ENCODE peak calls at places on chromosomes 6 and 20, in ten cellular contexts. J is GM10248; M is IMR-90; T is heart right ventricle; N is CD8-positive, alpha-beta T cell; B is PC-9; X is upper lobe of left lung; I is AG04450; L is WERI-Rb-1; E is mammary epithelial cell. U is an unnamed sample.

GRCh38 chr6:17768388-17768787 is 61.7 kb upstream of the NUP153 start:
- DNase-seq in X (no peak), N (no peak), B (no peak), T (no peak), M (peak), E (peak), L (no peak), I (no peak), J (no peak), U (no peak)

GRCh38 chr6:132907915-132908314 is 93.5 kb downstream of the RPS12 start:
- DNase-seq in J (no peak), L (no peak), E (peak), N (no peak), X (no peak), I (peak), M (peak), B (no peak), T (no peak), U (no peak)

GRCh38 chr6:151813858-151814257 is 6.4 kb downstream of the ESR1 start:
- DNase-seq in T (no peak), E (no peak), X (no peak), B (no peak), N (no peak), J (no peak), L (no peak), M (no peak), I (no peak), U (no peak)

GRCh38 chr6:392441-393390 is 1.2 kb downstream of the IRF4 start:
- DNase-seq in I (no peak), B (no peak), J (peak), N (peak), L (peak), E (no peak), M (no peak), T (no peak), X (peak), U (no peak)

GRCh38 chr6:107707346-107708270 is 116.5 kb downstream of the SCML4 start:
- DNase-seq in J (no peak), T (no peak), I (no peak), N (no peak), E (no peak), M (no peak), L (no peak), X (peak), B (no peak), U (no peak)

GRCh38 chr6:157182503-157183254 is 140.6 kb downstream of the TMEM242 start:
- DNase-seq in I (no peak), T (no peak), X (no peak), B (no peak), M (no peak), N (no peak), E (no peak), J (no peak), L (no peak), U (no peak)

GRCh38 chr20:51456511-51457280 is 85.8 kb downstream of the NFATC2 start:
- DNase-seq in T (peak), E (peak), L (no peak), I (peak), N (no peak), M (peak), J (no peak), X (peak), B (peak), U (no peak)

GRCh38 chr6:127582777-127583462 is 5.9 kb downstream of the C6orf58 start:
- DNase-seq in L (no peak), I (peak), B (no peak), T (no peak), J (no peak), X (no peak), E (peak), N (no peak), M (peak), U (no peak)

GRCh38 chr6:132715204-132715603 is 1.3 kb upstream of the VNN1 start:
- DNase-seq in I (peak), X (no peak), J (no peak), M (peak), N (no peak), L (peak), B (no peak), E (peak), T (peak), U (no peak)

GRCh38 chr20:43016257-43016656 is 173.4 kb downstream of the PTPRT start:
- DNase-seq in I (no peak), T (no peak), B (no peak), M (no peak), E (no peak), J (no peak), X (no peak), L (no peak), N (no peak), U (no peak)

GRCh38 chr6:112163295-112164257 is 76.2 kb downstream of the FAM229B start:
- DNase-seq in X (no peak), M (peak), I (no peak), B (no peak), J (peak), N (peak), T (peak), E (peak), L (peak), U (peak)

GRCh38 chr20:40744494-40745175 is 55.6 kb upstream of the MAFB start:
- DNase-seq in L (no peak), E (no peak), N (no peak), B (no peak), X (no peak), I (no peak), T (no peak), J (no peak), M (no peak), U (no peak)

GRCh38 chr20:44104807-44105517 is 82.0 kb downstream of the JPH2 start:
- DNase-seq in X (no peak), B (peak), I (peak), M (peak), L (no peak), J (no peak), E (peak), N (no peak), T (no peak), U (no peak)

GRCh38 chr20:34111057-34111711 is 859 bp downstream of the EIF2S2 start:
- DNase-seq in X (no peak), N (no peak), T (no peak), I (no peak), M (peak), L (no peak), E (peak), J (no peak), B (no peak), U (no peak)

GRCh38 chr6:44182911-44183390 is 24.3 kb downstream of the CAPN11 start:
- DNase-seq in T (no peak), E (no peak), I (no peak), M (no peak), B (no peak), L (no peak), N (no peak), X (no peak), J (no peak), U (no peak)

GRCh38 chr6:91167846-91168245 is 581.0 kb upstream of the MAP3K7 start:
- DNase-seq in E (no peak), N (no peak), I (no peak), B (no peak), L (no peak), X (no peak), J (no peak), T (no peak), M (no peak), U (no peak)

GRCh38 chr20:57560554-57561355 is at the start of gene PCK1:
- DNase-seq in J (no peak), N (no peak), T (peak), M (peak), L (no peak), I (no peak), B (no peak), E (no peak), X (no peak), U (no peak)

GRCh38 chr20:3172933-3173581 is at the start of gene LZTS3:
- DNase-seq in T (peak), X (peak), L (peak), B (peak), E (peak), I (no peak), M (peak), J (peak), N (peak), U (peak)

GRCh38 chr6:164721460-164721859 is 587.9 kb downstream of the C6orf118 start:
- DNase-seq in X (no peak), B (no peak), N (no peak), T (no peak), I (no peak), E (no peak), M (no peak), L (no peak), J (no peak), U (no peak)

GRCh38 chr20:1274485-1275313 is 8.6 kb downstream of the SNPH start:
- DNase-seq in I (no peak), J (no peak), X (no peak), L (no peak), B (no peak), T (no peak), E (no peak), M (no peak), N (no peak), U (no peak)

GRCh38 chr20:46995561-46996142 is 101.0 kb downstream of the EYA2 start:
- DNase-seq in T (no peak), B (no peak), E (no peak), L (peak), J (no peak), N (no peak), X (no peak), I (no peak), M (no peak), U (no peak)

GRCh38 chr6:31175961-31176360 is 5.5 kb upstream of the POU5F1 start:
- DNase-seq in X (no peak), L (no peak), B (no peak), M (peak), T (no peak), E (peak), J (no peak), I (no peak), N (no peak), U (no peak)

GRCh38 chr6:136191606-136192005 is 58.5 kb downstream of the MTFR2 start:
- DNase-seq in I (no peak), J (no peak), E (no peak), X (peak), B (no peak), M (no peak), T (no peak), N (no peak), L (no peak), U (no peak)

GRCh38 chr6:169026175-169026574 is 227.5 kb downstream of the THBS2 start:
- DNase-seq in M (no peak), E (no peak), L (no peak), I (no peak), T (no peak), J (no peak), X (no peak), N (no peak), B (no peak), U (no peak)

GRCh38 chr6:158758941-158759479 is 60.2 kb downstream of the EZR start:
- DNase-seq in J (no peak), X (no peak), B (no peak), I (no peak), E (no peak), M (no peak), N (no peak), L (no peak), T (no peak), U (no peak)

GRCh38 chr20:40254023-40254772 is 434.8 kb downstream of the MAFB start:
- DNase-seq in L (no peak), B (no peak), J (no peak), I (no peak), T (peak), X (no peak), M (no peak), N (no peak), E (no peak), U (no peak)

GRCh38 chr6:136522636-136523035 is 27.6 kb downstream of the MAP7 start:
- DNase-seq in E (no peak), X (no peak), L (no peak), I (no peak), M (no peak), T (no peak), N (no peak), B (no peak), J (no peak), U (no peak)

GRCh38 chr20:63854766-63855362 is 6.4 kb upstream of the ABHD16B start:
- DNase-seq in T (peak), B (no peak), E (no peak), M (no peak), N (no peak), J (no peak), L (peak), X (peak), I (no peak), U (no peak)

GRCh38 chr20:354298-354977 is 7.5 kb downstream of the NRSN2 start:
- DNase-seq in E (peak), M (peak), T (peak), N (peak), X (peak), I (peak), J (peak), B (peak), L (peak), U (peak)

GRCh38 chr20:23084845-23085355 is 1.2 kb downstream of the CD93 start:
- DNase-seq in X (peak), L (no peak), E (no peak), M (no peak), T (peak), B (no peak), I (no peak), N (no peak), J (no peak), U (no peak)

GRCh38 chr6:115441671-115442070 is 619.0 kb downstream of the FRK start:
- DNase-seq in L (no peak), B (no peak), X (no peak), I (no peak), E (no peak), N (no peak), T (no peak), M (no peak), J (no peak), U (no peak)

GRCh38 chr20:48661575-48662473 is 166.0 kb downstream of the PREX1 start:
- DNase-seq in J (no peak), I (no peak), T (no peak), N (no peak), E (no peak), L (no peak), B (no peak), M (no peak), X (no peak), U (no peak)

GRCh38 chr6:39169448-39170344 is 54.7 kb upstream of the SAYSD1 start:
- DNase-seq in X (peak), B (peak), T (no peak), E (peak), L (no peak), J (no peak), M (no peak), N (no peak), I (no peak), U (no peak)

GRCh38 chr6:111823831-111824607 is 49.2 kb downstream of the FYN start:
- DNase-seq in M (peak), J (no peak), L (no peak), B (no peak), T (no peak), X (no peak), N (no peak), I (peak), E (peak), U (no peak)

GRCh38 chr6:101445527-101445926 is 52.0 kb downstream of the GRIK2 start:
- DNase-seq in E (no peak), L (no peak), N (no peak), I (peak), J (no peak), B (no peak), M (peak), T (no peak), X (no peak), U (no peak)

GRCh38 chr6:56899311-56899710 is 55.6 kb upstream of the BEND6 start:
- DNase-seq in E (no peak), L (no peak), B (no peak), T (no peak), I (peak), M (peak), N (no peak), J (no peak), X (no peak), U (no peak)

GRCh38 chr20:35910254-35910653 is 44.0 kb downstream of the SCAND1 start:
- DNase-seq in X (no peak), L (no peak), I (no peak), B (no peak), J (no peak), T (no peak), N (no peak), E (no peak), M (no peak), U (no peak)

GRCh38 chr20:35909796-35910195 is 44.5 kb downstream of the SCAND1 start:
- DNase-seq in N (no peak), T (no peak), E (no peak), J (no peak), X (no peak), B (no peak), L (no peak), M (no peak), I (no peak), U (no peak)

GRCh38 chr20:35909176-35909575 is 45.1 kb downstream of the SCAND1 start:
- DNase-seq in J (no peak), E (no peak), I (no peak), B (no peak), T (no peak), N (no peak), X (no peak), M (no peak), L (no peak), U (peak)

GRCh38 chr20:35907017-35907685 is 47.2 kb downstream of the SCAND1 start:
- DNase-seq in N (no peak), X (no peak), I (no peak), B (no peak), T (peak), E (no peak), J (no peak), M (no peak), L (no peak), U (no peak)

GRCh38 chr20:35908007-35908406 is 46.3 kb downstream of the SCAND1 start:
- DNase-seq in L (no peak), I (no peak), M (no peak), X (no peak), E (no peak), T (no peak), B (no peak), N (no peak), J (no peak), U (no peak)
- TF ChIP-seq CTCF in L (no peak), I (no peak), M (no peak), X (no peak), E (no peak), T (no peak), B (no peak), N (no peak), J (no peak), U (no peak)

DNA sequence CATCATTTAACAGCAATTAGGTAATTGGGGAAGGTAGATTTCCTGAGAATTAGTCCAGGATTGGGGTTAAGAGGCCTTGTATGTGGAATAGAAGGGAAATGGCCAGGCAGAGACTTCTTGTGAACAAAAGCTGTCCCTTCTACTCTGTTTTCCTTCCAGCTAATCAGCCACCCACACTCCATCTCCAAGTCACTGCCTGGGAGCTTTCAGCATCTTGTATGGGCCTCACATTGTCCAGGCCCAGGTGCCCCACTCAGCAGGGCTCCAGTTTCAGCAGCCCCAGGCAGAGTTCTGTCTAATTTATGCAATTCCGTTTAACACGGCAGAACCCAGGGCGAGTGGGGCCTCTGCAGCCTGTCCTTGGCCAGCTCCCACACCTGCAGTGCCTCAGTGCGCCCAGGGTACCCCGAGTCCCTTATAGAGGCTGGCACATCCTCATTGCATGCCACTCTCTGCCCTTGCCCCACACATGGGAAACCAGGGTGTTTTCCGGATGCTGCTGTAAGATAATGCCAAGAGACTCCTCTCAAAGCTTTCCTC is 113.0 kb downstream of the EDN3 start:
- DNase-seq in B (no peak), M (no peak), J (no peak), L (no peak), E (no peak), I (no peak), N (no peak), T (no peak), X (no peak), U (no peak)
- TF ChIP-seq CTCF in B (no peak), M (no peak), J (no peak), L (no peak), E (no peak), I (no peak), N (no peak), T (no peak), X (no peak), U (no peak)

GRCh38 chr6:166032366-166033171 is 135.1 kb downstream of the TBXT start:
- DNase-seq in J (no peak), X (no peak), I (peak), B (no peak), L (no peak), E (no peak), T (peak), N (no peak), M (peak), U (no peak)
- TF ChIP-seq CTCF in J (no peak), X (no peak), I (peak), B (no peak), L (no peak), E (no peak), T (peak), N (no peak), M (peak), U (no peak)

GRCh38 chr6:37783831-37784584 is 35.5 kb upstream of the ZFAND3 start:
- DNase-seq in E (no peak), I (no peak), X (peak), N (peak), L (no peak), J (peak), M (no peak), B (no peak), T (peak), U (peak)
- TF ChIP-seq CTCF in E (no peak), I (peak), X (no peak), N (no peak), L (peak), J (no peak), M (no peak), B (no peak), T (peak), U (no peak)

GRCh38 chr20:32210206-32210605 is 2.5 kb downstream of the POFUT1 start:
- DNase-seq in M (peak), X (no peak), N (no peak), E (no peak), B (no peak), L (no peak), I (no peak), J (no peak), T (no peak), U (no peak)

GRCh38 chr20:32215729-32216128 is 8.0 kb downstream of the POFUT1 start:
- DNase-seq in X (no peak), N (no peak), J (no peak), L (no peak), I (no peak), E (no peak), B (no peak), T (no peak), M (no peak), U (no peak)

GRCh38 chr20:32215147-32215546 is 7.5 kb downstream of the POFUT1 start:
- DNase-seq in L (no peak), B (no peak), N (no peak), X (no peak), J (no peak), T (no peak), M (no peak), I (no peak), E (no peak), U (no peak)

GRCh38 chr20:32216396-32217142 is 8.9 kb downstream of the POFUT1 start:
- DNase-seq in B (no peak), I (no peak), M (no peak), E (no peak), X (no peak), J (no peak), T (no peak), N (no peak), L (no peak), U (no peak)

DNA sequence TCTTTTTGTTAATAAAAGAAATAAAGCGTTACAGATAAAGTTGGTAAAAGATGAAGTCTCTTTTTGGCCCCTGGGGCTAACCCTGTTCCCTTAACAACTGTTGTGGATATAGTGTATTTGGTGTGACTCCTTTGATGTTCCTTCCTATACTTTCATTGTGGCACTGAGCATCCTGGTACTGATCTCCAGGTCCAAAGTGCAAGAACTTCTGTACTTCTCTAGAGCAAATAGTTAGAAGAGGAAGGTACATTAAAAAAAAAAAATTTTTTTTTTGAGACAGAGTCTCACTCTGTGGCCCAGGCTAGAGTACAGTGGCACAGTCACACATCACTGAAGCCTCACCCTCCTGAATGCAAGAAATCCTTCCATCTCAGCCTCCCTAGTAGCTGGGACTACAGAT is 6.2 kb downstream of the POFUT1 start:
- DNase-seq in T (no peak), E (no peak), X (no peak), B (no peak), J (no peak), L (no peak), M (no peak), I (no peak), N (no peak), U (no peak)
- TF ChIP-seq CTCF in T (no peak), E (no peak), X (no peak), B (no peak), J (no peak), L (no peak), M (no peak), I (no peak), N (no peak), U (no peak)

DNA sequence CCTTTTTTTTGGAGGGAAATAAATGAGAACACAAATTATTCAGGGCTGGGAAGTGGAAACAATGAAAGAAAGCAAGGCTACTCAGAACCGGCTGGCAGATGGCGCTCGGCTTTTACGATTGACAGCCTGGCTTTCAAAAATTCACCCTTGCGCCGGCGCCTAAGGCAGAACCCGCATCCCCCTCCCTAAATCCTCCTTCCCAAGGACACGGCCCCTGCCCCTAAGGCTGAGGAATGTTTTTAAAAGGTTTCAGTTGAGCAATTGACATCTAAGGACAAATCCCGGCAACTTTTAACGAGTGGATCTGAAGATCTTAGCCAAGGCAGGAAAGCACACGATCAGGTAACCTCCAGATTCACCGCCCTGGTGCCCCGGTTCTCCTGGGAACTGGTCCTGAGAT is 16.3 kb downstream of the GNAS start:
- DNase-seq in B (no peak), I (no peak), M (no peak), E (no peak), L (peak), N (no peak), T (no peak), J (no peak), X (no peak), U (no peak)
- TF ChIP-seq CTCF in B (no peak), I (peak), M (peak), E (no peak), L (peak), N (no peak), T (no peak), J (peak), X (no peak), U (peak)